ENCODE peak calls at places on chromosomes 1 and 21, in four cellular contexts. S is cardiac fibroblast, Z is fibroblast of the aortic adventitia, Y is lung. H is an unnamed sample.

GRCh38 chr1:246748867-246749266 is 24.7 kb downstream of the SCCPDH start:
- DNase-seq in Y (no peak), Z (no peak), S (no peak), H (no peak)

GRCh38 chr1:27306892-27307850 is 14.8 kb upstream of the TMEM222 start:
- DNase-seq in Z (no peak), S (no peak), Y (no peak), H (no peak)

GRCh38 chr1:232012773-232013386 is 386.3 kb downstream of the DISC1 start:
- DNase-seq in Z (peak), Y (peak), S (peak), H (peak)

GRCh38 chr1:221089273-221089672 is 210.0 kb downstream of the HLX start:
- DNase-seq in Z (peak), S (peak), Y (no peak), H (peak)

GRCh38 chr21:33401617-33401967 is 1.6 kb upstream of the IFNGR2 start:
- DNase-seq in Z (no peak), S (no peak), Y (no peak), H (peak)

GRCh38 chr1:195275688-195276087 is 1332.6 kb downstream of the KCNT2 start:
- DNase-seq in S (no peak), Y (no peak), Z (no peak), H (no peak)

GRCh38 chr1:165075725-165076370 is 280.7 kb downstream of the LMX1A start:
- DNase-seq in S (peak), Z (peak), Y (no peak), H (peak)

GRCh38 chr1:7886346-7886745 is 33.5 kb upstream of the UTS2 start:
- DNase-seq in Y (no peak), Z (peak), S (peak), H (no peak)

GRCh38 chr1:154276797-154277196 is 4.4 kb downstream of the HAX1 start:
- DNase-seq in S (no peak), Z (no peak), Y (no peak), H (no peak)

GRCh38 chr1:4395676-4396075 is 258.7 kb upstream of the AJAP1 start:
- DNase-seq in Y (no peak), Z (no peak), S (no peak), H (no peak)

GRCh38 chr1:228349701-228350171 is 56.9 kb downstream of the TRIM11 start:
- DNase-seq in S (no peak), Z (no peak), Y (no peak), H (no peak)

GRCh38 chr1:117061986-117062415 is 1.9 kb downstream of the TTF2 start:
- DNase-seq in Y (no peak), S (peak), Z (peak), H (peak)

GRCh38 chr1:58679463-58679862 is 20.4 kb downstream of the MYSM1 start:
- DNase-seq in S (no peak), Z (no peak), Y (no peak), H (no peak)

GRCh38 chr1:22221233-22221780 is 78.4 kb upstream of the WNT4 start:
- DNase-seq in S (no peak), Y (no peak), Z (no peak), H (no peak)

GRCh38 chr1:214372092-214372491 is 91.1 kb downstream of the SMYD2 start:
- DNase-seq in Y (no peak), S (peak), Z (peak), H (no peak)

GRCh38 chr1:89780721-89781120 is 40.1 kb upstream of the LRRC8D start:
- DNase-seq in Y (no peak), S (peak), Z (peak), H (peak)

GRCh38 chr1:81296584-81296983 is 504.1 kb upstream of the ADGRL2 start:
- DNase-seq in S (peak), Y (no peak), Z (peak), H (no peak)

GRCh38 chr1:209513226-209513625 is 70.3 kb upstream of the CAMK1G start:
- DNase-seq in Z (peak), S (peak), Y (no peak), H (peak)

GRCh38 chr1:10734900-10735602 is 61.4 kb downstream of the CASZ1 start:
- DNase-seq in S (no peak), Z (no peak), Y (no peak), H (no peak)

GRCh38 chr1:26531651-26532131 is 2.1 kb downstream of the RPS6KA1 start:
- DNase-seq in Y (peak), S (no peak), Z (no peak), H (no peak)

GRCh38 chr1:202106340-202107284 is 16.1 kb upstream of the GPR37L1 start:
- DNase-seq in Y (peak), S (no peak), Z (no peak), H (no peak)

DNA sequence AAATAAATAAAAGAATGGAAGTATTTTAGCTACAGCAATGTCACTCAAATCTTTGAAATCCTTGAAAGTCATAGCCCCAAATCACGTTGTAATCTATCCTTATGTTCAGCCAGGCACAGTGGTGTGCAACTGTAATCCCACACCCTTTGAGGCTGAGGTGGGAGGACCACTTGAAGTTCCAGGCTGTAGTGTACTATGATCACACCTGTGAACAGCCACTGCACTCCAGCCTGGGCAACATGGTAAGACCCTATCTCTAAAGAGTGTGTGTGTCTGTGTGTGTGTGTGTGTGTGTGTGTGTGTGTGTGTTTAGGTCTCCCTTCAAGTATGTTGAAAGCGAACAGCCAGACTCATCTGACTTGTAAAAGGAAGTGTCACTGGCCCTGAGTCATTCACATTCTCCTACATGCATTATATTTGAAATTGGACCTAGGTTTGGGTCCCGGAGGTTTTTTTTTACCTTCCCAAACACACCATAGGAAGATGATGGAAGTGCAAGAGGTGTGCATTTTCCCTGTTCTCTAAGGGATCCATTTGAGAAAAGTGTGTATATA is 50.1 kb downstream of the ZNF281 start:
- DNase-seq in Y (no peak), S (peak), Z (peak), H (peak)
- TF ChIP-seq CTCF in Y (no peak), S (no peak), Z (no peak), H (no peak)

DNA sequence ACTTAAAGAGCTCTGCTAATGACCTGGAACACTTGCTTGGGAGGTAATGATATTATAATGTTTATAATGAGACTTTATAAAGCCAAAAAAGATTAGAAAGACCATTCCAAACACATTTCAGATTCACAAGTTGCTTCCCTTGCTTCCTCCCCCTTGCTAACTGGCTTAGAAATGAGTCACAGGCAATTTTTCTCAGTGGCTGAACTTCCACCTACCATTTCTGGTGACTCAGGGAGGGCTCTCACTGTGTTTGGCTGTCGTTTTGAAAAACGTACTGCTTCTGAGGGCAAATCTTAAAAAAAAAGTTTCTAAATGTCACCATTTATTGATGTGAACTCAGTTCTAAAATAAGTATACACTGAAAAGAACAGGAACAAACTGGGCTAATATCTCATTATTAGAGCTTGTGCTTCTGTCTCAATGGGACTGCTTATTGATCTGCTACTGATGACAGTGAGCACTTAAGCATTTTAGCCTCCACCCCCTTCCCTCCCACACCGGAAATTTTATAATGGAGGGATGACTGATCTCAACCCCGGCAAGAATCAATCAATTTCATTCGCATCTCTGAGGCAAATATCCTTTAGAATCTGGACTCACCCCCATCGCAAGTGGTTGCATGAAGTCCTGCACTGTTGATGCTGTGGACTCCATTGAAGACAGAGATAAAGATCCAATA is 278.3 kb downstream of the KCTD3 start:
- DNase-seq in S (peak), Z (peak), Y (no peak), H (peak)
- TF ChIP-seq CTCF in S (no peak), Z (no peak), Y (no peak), H (no peak)

GRCh38 chr1:171251741-171252300 is 3.5 kb downstream of the FMO1 start:
- DNase-seq in S (peak), Y (no peak), Z (peak), H (no peak)
- TF ChIP-seq CTCF in S (peak), Y (peak), Z (peak), H (peak)

GRCh38 chr1:84757301-84757700 is 67.0 kb upstream of the SSX2IP start:
- DNase-seq in Z (no peak), S (no peak), Y (no peak), H (no peak)
- TF ChIP-seq CTCF in Z (peak), S (no peak), Y (no peak), H (peak)

GRCh38 chr1:225745231-225745630 is 32.4 kb upstream of the SRP9 start:
- DNase-seq in S (no peak), Y (no peak), Z (no peak), H (no peak)

GRCh38 chr1:225744745-225745144 is 32.9 kb upstream of the SRP9 start:
- DNase-seq in S (no peak), Z (no peak), Y (no peak), H (no peak)

GRCh38 chr1:225747566-225747965 is 30.1 kb upstream of the SRP9 start:
- DNase-seq in Z (peak), Y (no peak), S (no peak), H (no peak)

GRCh38 chr1:225748479-225748878 is 29.1 kb upstream of the SRP9 start:
- DNase-seq in S (no peak), Y (no peak), Z (no peak), H (no peak)

DNA sequence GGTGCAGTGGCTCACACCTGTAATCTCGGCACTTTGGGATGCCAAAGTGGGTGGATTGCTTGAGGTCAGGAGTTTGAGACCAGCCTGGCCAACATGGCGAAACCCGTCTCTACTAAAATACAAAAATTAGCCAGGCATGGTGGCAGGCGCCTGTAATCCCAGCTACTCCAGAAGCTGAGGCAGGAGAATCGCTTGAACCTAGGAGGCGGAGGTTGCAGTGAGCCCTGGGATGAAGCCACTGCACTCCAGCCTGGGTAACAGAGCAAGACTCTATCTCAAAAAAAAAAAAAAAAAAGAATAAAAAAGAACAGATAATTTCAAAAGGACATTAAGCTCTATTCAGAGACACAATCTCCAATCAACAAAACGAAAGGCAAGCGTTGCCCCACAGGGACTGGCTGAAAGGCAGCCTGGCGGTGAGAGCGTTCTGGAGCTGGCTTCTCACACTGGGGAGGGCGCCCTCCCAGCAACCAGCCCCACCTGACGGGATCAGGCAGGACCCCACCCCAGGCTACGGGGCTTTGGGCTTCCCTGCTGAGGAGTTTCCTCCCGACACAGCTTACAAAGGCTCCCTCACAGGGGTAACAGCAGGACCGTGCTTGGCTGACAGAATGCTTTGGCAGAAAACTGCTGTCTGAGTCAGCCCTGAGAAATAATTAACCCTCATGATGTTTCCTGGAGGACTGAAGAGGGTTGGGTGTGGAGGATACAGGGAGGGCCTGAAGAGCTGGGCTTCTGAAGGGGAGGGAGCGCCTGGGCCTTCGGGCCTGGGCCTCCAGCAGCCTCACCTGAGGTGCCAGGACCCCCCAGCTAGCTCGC is 31.1 kb upstream of the SRP9 start:
- DNase-seq in Z (peak), Y (peak), S (peak), H (peak)
- TF ChIP-seq CTCF in Z (peak), Y (no peak), S (peak), H (peak)

DNA sequence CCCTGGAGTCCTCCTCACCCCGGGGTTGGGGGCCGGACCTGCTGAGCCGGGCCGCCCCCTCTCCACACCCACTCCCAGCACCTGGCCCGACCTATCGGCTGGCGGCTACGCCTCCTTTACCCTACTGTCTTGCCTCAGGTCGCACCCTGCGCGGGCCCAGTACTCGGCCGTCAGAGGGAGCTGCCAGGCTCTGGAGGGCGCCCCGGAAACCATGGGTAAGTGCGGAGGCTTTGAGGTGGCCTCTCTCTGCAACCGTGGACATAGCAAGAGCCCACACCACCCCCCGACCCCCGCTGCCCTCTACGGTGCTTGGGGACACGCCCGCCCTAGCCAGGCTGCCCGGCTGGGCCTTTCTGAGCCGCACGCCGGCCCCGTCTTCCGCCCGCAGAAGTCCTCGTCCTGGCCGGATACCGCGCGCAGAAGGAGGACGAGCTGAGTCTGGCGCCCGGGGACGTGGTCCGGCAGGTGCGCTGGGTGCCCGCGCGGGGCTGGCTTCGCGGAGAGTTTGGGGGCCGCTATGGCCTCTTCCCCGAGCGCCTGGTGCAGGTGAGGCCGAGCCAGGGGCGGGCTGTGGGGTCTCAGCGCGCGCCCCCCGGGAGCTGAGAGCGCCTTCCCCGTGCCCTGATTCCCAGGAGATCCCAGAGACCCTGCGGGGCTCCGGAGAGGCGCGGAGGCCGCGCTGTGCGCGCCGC is at the start of gene SH3D21:
- DNase-seq in S (peak), Z (no peak), Y (peak), H (peak)
- TF ChIP-seq CTCF in S (no peak), Z (no peak), Y (no peak), H (no peak)

GRCh38 chr21:27333091-27333490 is 366.2 kb upstream of the ADAMTS5 start:
- DNase-seq in Y (no peak), S (no peak), Z (no peak), H (no peak)
- TF ChIP-seq CTCF in Y (no peak), S (no peak), Z (no peak), H (no peak)

DNA sequence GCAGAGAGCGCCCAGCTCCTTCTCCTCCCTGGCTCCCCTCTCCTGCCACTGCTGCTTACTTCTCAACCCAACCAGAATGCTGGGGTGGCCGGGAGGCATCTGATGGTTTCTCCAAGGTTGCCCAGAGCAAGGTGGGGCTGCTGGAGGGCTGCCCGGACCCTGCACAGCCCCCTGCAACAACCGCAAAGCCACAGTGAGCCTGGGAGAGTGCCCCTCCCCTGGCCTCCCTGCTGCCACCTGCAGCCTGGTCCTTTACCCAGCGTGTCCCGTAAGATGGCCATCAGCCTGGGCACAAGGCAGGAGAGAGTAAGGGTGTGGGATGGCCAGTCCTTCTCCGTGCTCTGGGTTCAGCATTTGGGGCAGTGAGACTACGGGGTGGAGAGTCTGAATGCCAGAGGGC is 17.0 kb downstream of the MX2 start:
- DNase-seq in S (no peak), Z (no peak), Y (no peak), H (no peak)
- TF ChIP-seq CTCF in S (no peak), Z (no peak), Y (no peak), H (no peak)